ENCODE peak calls at places on chromosomes 11 and 22, in seven cellular contexts. S, I, M, X, Y, K and F are unnamed samples.

GRCh38 chr22:46864314-46865051 is 102.0 kb downstream of the TBC1D22A start:
- DNase-seq in S (no peak), X (no peak), M (no peak), I (no peak), K (no peak), Y (no peak), F (no peak)

GRCh38 chr11:133934599-133935550 is 21.9 kb downstream of the IGSF9B start:
- DNase-seq in Y (no peak), S (peak), M (no peak), K (no peak), X (peak), I (peak), F (peak)

GRCh38 chr11:92269021-92269420 is 44.4 kb downstream of the FAT3 start:
- DNase-seq in K (no peak), I (peak), Y (peak), M (no peak), X (peak), S (peak), F (peak)

GRCh38 chr11:17277024-17277584 is 565 bp downstream of the NUCB2 start:
- DNase-seq in M (peak), S (peak), X (peak), I (no peak), Y (peak), K (peak), F (peak)

GRCh38 chr11:13090228-13090708 is 81.2 kb downstream of the RASSF10 start:
- DNase-seq in Y (no peak), X (no peak), M (no peak), K (no peak), I (no peak), S (no peak), F (no peak)

GRCh38 chr11:2549491-2549875 is 104.7 kb downstream of the KCNQ1 start:
- DNase-seq in M (no peak), Y (no peak), X (no peak), S (no peak), K (no peak), I (no peak), F (no peak)

GRCh38 chr11:36362902-36363301 is 66.8 kb downstream of the PRR5L start:
- DNase-seq in I (no peak), X (peak), K (no peak), M (no peak), Y (peak), S (peak), F (peak)

GRCh38 chr11:22666700-22667439 is 459 bp downstream of the GAS2 start:
- DNase-seq in M (peak), X (peak), S (no peak), I (no peak), K (no peak), Y (peak), F (peak)

GRCh38 chr11:9802291-9802861 is 138.5 kb downstream of the SWAP70 start:
- DNase-seq in S (no peak), M (no peak), I (peak), Y (peak), X (peak), K (no peak), F (peak)

GRCh38 chr11:86475027-86475426 is 100.3 kb downstream of the CCDC81 start:
- DNase-seq in M (no peak), K (no peak), S (no peak), Y (no peak), I (no peak), X (no peak), F (no peak)

GRCh38 chr11:8328848-8329330 is 65.2 kb upstream of the LMO1 start:
- DNase-seq in K (peak), S (peak), X (peak), M (peak), Y (peak), I (peak), F (peak)

GRCh38 chr22:31343235-31344191 is 2.6 kb downstream of the PATZ1 start:
- DNase-seq in K (peak), Y (peak), M (peak), S (no peak), X (no peak), I (no peak), F (peak)

GRCh38 chr11:111612211-111612610 is 10.0 kb downstream of the SIK2 start:
- DNase-seq in I (no peak), K (no peak), M (no peak), Y (peak), X (peak), S (no peak), F (no peak)

GRCh38 chr11:102111011-102111786 is 952 bp downstream of the YAP1 start:
- DNase-seq in X (peak), M (no peak), I (peak), S (peak), K (no peak), Y (peak), F (peak)

GRCh38 chr11:57440744-57441414 is 14.0 kb upstream of the SLC43A3 start:
- DNase-seq in I (no peak), Y (no peak), S (no peak), M (peak), K (no peak), X (no peak), F (no peak)

GRCh38 chr11:73961321-73961720 is 10.5 kb downstream of the DNAJB13 start:
- DNase-seq in S (no peak), Y (no peak), X (peak), I (no peak), K (no peak), M (no peak), F (peak)

GRCh38 chr11:10669258-10670033 is 24.1 kb downstream of the IRAG1 start:
- DNase-seq in S (no peak), M (peak), X (peak), I (no peak), K (no peak), Y (peak), F (peak)